ENCODE peak calls at places on chromosomes 12 and 14, in four cellular contexts. S is GM12891, R is HepG2, A is H1. U is an unnamed sample.
A peak's percentile ranks its signal among the peaks of the same experiment; 100 is the strongest.

GRCh38 chr12:46680506-46680905 is 145.3 kb downstream of the SLC38A4 start:
- DNase-seq in A (no peak), R (no peak), S (no peak), U (no peak)

GRCh38 chr12:5946388-5946787 is 1.3 kb upstream of the ANO2 start:
- DNase-seq in R (no peak), A (no peak), S (no peak), U (no peak)

GRCh38 chr12:98856897-98857540 is 211.9 kb downstream of the APAF1 start:
- DNase-seq in R (no peak), A (peak; percentile 60), S (no peak), U (no peak)

GRCh38 chr12:6372403-6373003 is 2.9 kb downstream of the SCNN1A start:
- DNase-seq in S (no peak), A (no peak), R (peak; percentile 91), U (no peak)

GRCh38 chr12:8948711-8949524 is 527 bp downstream of the M6PR start:
- DNase-seq in S (no peak), R (peak; percentile 7), A (peak; percentile 48), U (peak; percentile 19)

GRCh38 chr12:10285919-10286318 is 21.8 kb upstream of the KLRD1 start:
- DNase-seq in A (no peak), R (no peak), S (no peak), U (no peak)

GRCh38 chr14:59585891-59586554 is 9.4 kb upstream of the CCDC175 start:
- DNase-seq in S (no peak), R (no peak), A (no peak), U (no peak)

GRCh38 chr12:52494518-52494917 is 1.5 kb upstream of the KRT6A start:
- DNase-seq in R (no peak), S (no peak), A (no peak), U (no peak)

GRCh38 chr14:101761881-101762529 is 496 bp downstream of the PPP2R5C start:
- DNase-seq in A (no peak), R (no peak), S (peak; percentile 54), U (peak; percentile 55)

GRCh38 chr12:64660237-64661018 is 50.1 kb downstream of the RASSF3 start:
- DNase-seq in A (no peak), S (no peak), R (no peak), U (no peak)

GRCh38 chr12:132475304-132476037 is 14.5 kb upstream of the FBRSL1 start:
- DNase-seq in A (no peak), R (no peak), S (no peak), U (no peak)

GRCh38 chr12:94289551-94290312 is 141.4 kb downstream of the PLXNC1 start:
- DNase-seq in S (no peak), R (no peak), A (peak; percentile 31), U (no peak)

GRCh38 chr12:2876431-2877046 is 435 bp downstream of the FOXM1 start:
- DNase-seq in R (no peak), A (no peak), S (peak; percentile 37), U (no peak)

GRCh38 chr12:24361860-24362581 is 412.6 kb upstream of the SOX5 start:
- DNase-seq in S (no peak), R (no peak), A (no peak), U (no peak)

GRCh38 chr12:52391618-52392002 is 6.2 kb upstream of the KRT84 start:
- DNase-seq in A (no peak), R (no peak), S (no peak), U (no peak)

GRCh38 chr12:110750784-110751461 is 8.2 kb upstream of the PPP1CC start:
- DNase-seq in S (no peak), A (no peak), R (no peak), U (no peak)

GRCh38 chr12:51850933-51851244 is 2.4 kb upstream of the FIGNL2 start:
- DNase-seq in R (no peak), A (no peak), S (no peak), U (no peak)

GRCh38 chr12:114555451-114555850 is 128.5 kb downstream of the TBX3 start:
- DNase-seq in R (no peak), A (no peak), S (no peak), U (no peak)

GRCh38 chr12:22042981-22043669 is 2.9 kb upstream of the CMAS start:
- DNase-seq in A (no peak), S (no peak), R (no peak), U (no peak)

GRCh38 chr12:117903441-117903840 is 65.3 kb downstream of the KSR2 start:
- DNase-seq in A (no peak), S (no peak), R (no peak), U (no peak)

GRCh38 chr12:69151254-69151751 is 88.1 kb upstream of the CPSF6 start:
- DNase-seq in S (no peak), A (no peak), R (no peak), U (no peak)

GRCh38 chr12:52561880-52562449 is 9.0 kb upstream of the KRT71 start:
- DNase-seq in R (peak; percentile 21), S (no peak), A (no peak), U (no peak)

GRCh38 chr14:38171197-38171596 is 36.5 kb upstream of the SSTR1 start:
- DNase-seq in R (no peak), S (no peak), A (no peak), U (no peak)

GRCh38 chr14:62206456-62206855 is 444.2 kb downstream of the SNAPC1 start:
- DNase-seq in R (no peak), S (no peak), A (no peak), U (no peak)

GRCh38 chr14:87805315-87805723 is 187.7 kb downstream of the GALC start:
- DNase-seq in R (peak; percentile 9), S (peak; percentile 32), A (peak; percentile 88), U (peak; percentile 9)

GRCh38 chr14:73686901-73687300 is 27.3 kb downstream of the PNMA1 start:
- DNase-seq in R (no peak), A (no peak), S (no peak), U (no peak)

GRCh38 chr12:132466241-132467188 is 23.4 kb upstream of the FBRSL1 start:
- DNase-seq in S (no peak), A (no peak), R (no peak), U (no peak)

GRCh38 chr14:73723799-73724621 is 9.8 kb upstream of the PNMA1 start:
- DNase-seq in S (no peak), A (no peak), R (no peak), U (peak; percentile 5)

GRCh38 chr12:20421338-20421890 is 53.1 kb downstream of the PDE3A start:
- DNase-seq in A (no peak), R (no peak), S (no peak), U (no peak)

GRCh38 chr12:54371328-54372112 is 7.2 kb upstream of the GPR84 start:
- DNase-seq in R (no peak), A (no peak), S (no peak), U (no peak)

GRCh38 chr12:61956545-61956944 is 303.7 kb upstream of the USP15 start:
- DNase-seq in S (no peak), R (no peak), A (no peak), U (no peak)

GRCh38 chr12:51836012-51836832 is 12.3 kb downstream of the FIGNL2 start:
- DNase-seq in A (no peak), S (no peak), R (no peak), U (no peak)

GRCh38 chr12:47079365-47079893 is at the start of gene PCED1B:
- DNase-seq in A (peak; percentile 67), R (peak; percentile 8), S (peak; percentile 32), U (no peak)

DNA sequence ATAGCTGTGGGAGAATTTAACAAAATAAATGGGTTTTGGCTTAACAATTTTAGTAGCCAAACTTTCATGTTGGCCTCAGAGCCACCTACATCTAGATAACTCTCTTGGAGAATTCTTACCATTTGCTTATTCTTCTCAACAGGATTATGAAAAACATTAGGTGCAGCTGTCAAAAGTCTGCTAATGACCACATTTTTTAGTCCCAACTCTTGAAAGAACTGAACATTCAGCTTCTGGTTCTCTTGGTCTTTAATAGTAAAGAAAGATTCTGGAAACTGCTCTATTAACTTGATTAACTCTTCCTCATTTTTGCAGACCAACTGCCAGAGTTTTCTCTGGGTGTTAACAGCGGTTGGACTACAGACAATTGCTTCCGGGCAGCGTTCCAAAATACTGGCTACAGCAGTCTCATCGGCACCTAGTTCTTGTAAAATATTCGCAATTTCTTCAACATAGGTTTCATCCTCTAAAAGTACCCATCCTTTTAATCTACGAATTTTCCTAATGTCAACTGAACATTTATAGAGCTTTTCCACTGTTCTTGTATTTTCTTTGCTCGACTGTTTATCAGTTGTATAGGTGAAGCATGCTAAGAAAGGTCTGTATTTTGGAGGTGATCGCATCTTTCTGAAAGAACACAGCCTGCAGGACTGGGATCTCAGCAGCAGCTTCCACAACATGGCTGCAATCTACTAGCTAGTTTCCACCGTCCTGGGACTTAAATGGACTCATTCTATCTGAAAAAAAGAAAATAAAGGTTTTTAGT is 8.7 kb downstream of the MTERF2 start:
- DNase-seq in A (no peak), S (no peak), R (peak; percentile 31), U (no peak)
- TF ChIP-seq POLR2A in A (no peak), S (no peak), R (no peak), U (no peak)

GRCh38 chr14:30242742-30243141 is 315.1 kb upstream of the PRKD1 start:
- DNase-seq in A (no peak), S (no peak), R (no peak), U (no peak)
- TF ChIP-seq TAF1 in A (no peak), S (no peak), R (no peak), U (no peak)

GRCh38 chr14:103847439-103847953 is at the start of gene PPP1R13B:
- DNase-seq in A (peak; percentile 94), S (peak; percentile 98), R (peak; percentile 78), U (peak; percentile 96)
- TF ChIP-seq POLR2AphosphoS5 in A (no peak), S (no peak), R (no peak), U (no peak)

GRCh38 chr14:90301122-90301521 is 30.6 kb downstream of the NRDE2 start:
- DNase-seq in S (no peak), A (no peak), R (no peak), U (no peak)
- TF ChIP-seq POLR2A in S (no peak), A (no peak), R (no peak), U (no peak)

GRCh38 chr12:17992002-17992656 is 97.9 kb downstream of the RERGL start:
- DNase-seq in R (peak; percentile 3), S (peak; percentile 3), A (no peak), U (no peak)
- TF ChIP-seq TAF1 in R (no peak), S (no peak), A (no peak), U (no peak)

GRCh38 chr12:129659927-129660326 is 243.9 kb downstream of the TMEM132D start:
- DNase-seq in S (no peak), R (no peak), A (no peak), U (no peak)
- TF ChIP-seq POLR2AphosphoS5 in S (no peak), R (no peak), A (no peak), U (no peak)

U was measured in GM12892.